ENCODE peak calls at places on chromosomes 7 and 10, in seven cellular contexts. D is body of pancreas, O is IMR-90, E is small intestine, F is DMS153, Y is activated T-cell treated with anti-CD3 and anti-CD28 coated beads for 1 hour, L is frontal cortex. C is an unnamed sample.

GRCh38 chr7:156969972-156970420 is 20.5 kb downstream of the NOM1 start:
- DNase-seq in O (peak; percentile 9), L (no peak), Y (no peak), D (no peak), E (peak; percentile 31), F (no peak), C (no peak)

GRCh38 chr7:8125680-8126444 is 136.1 kb downstream of the ICA1 start:
- DNase-seq in F (no peak), Y (peak; percentile 60), E (peak; percentile 51), L (no peak), O (no peak), D (peak; percentile 39), C (no peak)

GRCh38 chr7:128840326-128841170 is 10.3 kb downstream of the FLNC start:
- DNase-seq in Y (no peak), F (no peak), L (no peak), E (no peak), O (no peak), D (no peak), C (no peak)

GRCh38 chr10:63627881-63628296 is 106.7 kb downstream of the REEP3 start:
- DNase-seq in Y (no peak), L (no peak), D (no peak), E (peak; percentile 30), F (peak; percentile 27), O (no peak), C (no peak)

GRCh38 chr7:128453836-128454804 is 1.6 kb upstream of the HILPDA start:
- DNase-seq in F (no peak), D (peak; percentile 90), Y (no peak), E (peak; percentile 67), L (peak; percentile 30), O (peak; percentile 82), C (peak; percentile 52)

GRCh38 chr10:68154211-68154497 is 44.9 kb downstream of the MYPN start:
- DNase-seq in L (no peak), Y (no peak), D (peak; percentile 31), F (no peak), O (peak; percentile 85), E (no peak), C (no peak)

GRCh38 chr10:28986117-28986792 is 302.6 kb upstream of the LYZL1 start:
- DNase-seq in E (no peak), D (no peak), Y (no peak), F (no peak), O (peak; percentile 42), L (no peak), C (no peak)

GRCh38 chr10:11373626-11374310 is 237.7 kb downstream of the USP6NL start:
- DNase-seq in L (no peak), F (no peak), Y (no peak), D (no peak), E (no peak), O (no peak), C (no peak)

GRCh38 chr7:28179081-28180030 is 1.2 kb downstream of the JAZF1 start:
- DNase-seq in E (peak; percentile 61), Y (peak; percentile 69), O (no peak), F (peak; percentile 58), L (peak; percentile 88), D (peak; percentile 75), C (peak; percentile 80)

GRCh38 chr10:70776455-70777005 is 8.6 kb downstream of the TBATA start:
- DNase-seq in F (no peak), Y (no peak), D (no peak), L (no peak), O (no peak), E (no peak), C (no peak)

GRCh38 chr7:25289522-25289921 is 61.2 kb upstream of the NPVF start:
- DNase-seq in L (no peak), E (no peak), Y (no peak), F (no peak), D (no peak), O (no peak), C (no peak)

GRCh38 chr10:98664329-98665042 is 217.8 kb upstream of the HPS1 start:
- DNase-seq in O (peak; percentile 7), D (peak; percentile 19), Y (peak; percentile 5), E (peak; percentile 47), F (no peak), L (peak; percentile 1), C (no peak)

GRCh38 chr10:110268442-110268841 is 36.3 kb downstream of the SMNDC1 start:
- DNase-seq in D (peak; percentile 28), Y (no peak), E (no peak), O (no peak), F (no peak), L (no peak), C (no peak)

GRCh38 chr7:16086743-16087142 is 334.6 kb downstream of the CRPPA start:
- DNase-seq in O (no peak), D (no peak), Y (no peak), L (no peak), F (no peak), E (no peak), C (no peak)

GRCh38 chr10:51048792-51049191 is 25.5 kb upstream of the PRKG1 start:
- DNase-seq in Y (no peak), F (no peak), L (no peak), E (no peak), O (no peak), D (no peak), C (no peak)

GRCh38 chr7:122549578-122549977 is 149.3 kb downstream of the RNF133 start:
- DNase-seq in L (no peak), O (no peak), E (no peak), Y (no peak), F (no peak), D (no peak), C (no peak)

GRCh38 chr7:2698581-2699288 is 10.7 kb downstream of the AMZ1 start:
- DNase-seq in F (peak; percentile 72), D (no peak), Y (peak; percentile 42), E (peak; percentile 38), O (no peak), L (no peak), C (no peak)